ENCODE peak calls at places on chromosomes 5 and 9, in seven cellular contexts. G, D, E, B, S, V and H are unnamed samples.

GRCh38 chr5:52443187-52443586 is 344.5 kb upstream of the ITGA1 start:
- DNase-seq in V (no peak), S (no peak), D (no peak), B (no peak), E (no peak), G (no peak), H (no peak)

GRCh38 chr9:91162784-91163440 is 198.8 kb downstream of the AUH start:
- DNase-seq in B (no peak), V (no peak), D (peak), E (peak), G (no peak), S (peak), H (no peak)

GRCh38 chr5:152107225-152107624 is 182.6 kb upstream of the GLRA1 start:
- DNase-seq in V (no peak), G (no peak), D (no peak), B (no peak), E (no peak), S (no peak), H (no peak)

GRCh38 chr9:134629061-134629585 is 12.5 kb upstream of the COL5A1 start:
- DNase-seq in B (no peak), V (no peak), E (peak), S (no peak), D (no peak), G (no peak), H (no peak)

GRCh38 chr9:6068983-6069382 is 53.6 kb upstream of the RANBP6 start:
- DNase-seq in D (no peak), G (no peak), S (no peak), V (no peak), B (no peak), E (no peak), H (no peak)

GRCh38 chr5:10157085-10157669 is 92.5 kb downstream of the ATPSCKMT start:
- DNase-seq in B (peak), S (no peak), E (no peak), G (no peak), V (no peak), D (no peak), H (no peak)

GRCh38 chr9:75471549-75472114 is 383.3 kb downstream of the OSTF1 start:
- DNase-seq in V (no peak), S (no peak), E (no peak), G (no peak), B (peak), D (no peak), H (no peak)

GRCh38 chr5:139636975-139637408 is 11.2 kb upstream of the CXXC5 start:
- DNase-seq in B (no peak), S (peak), D (no peak), G (no peak), E (no peak), V (no peak), H (no peak)

GRCh38 chr9:136043386-136044054 is 51.6 kb downstream of the NACC2 start:
- DNase-seq in S (no peak), B (no peak), G (no peak), V (no peak), D (no peak), E (no peak), H (no peak)
- H3K27ac ChIP-seq in S (no peak), B (no peak), G (no peak), V (no peak), D (no peak), E (no peak), H (no peak)

GRCh38 chr9:21993007-21993406 is 1.2 kb downstream of the CDKN2A start:
- DNase-seq in G (no peak), B (no peak), V (no peak), D (no peak), S (no peak), E (no peak), H (no peak)
- H3K4me3 ChIP-seq in G (peak), B (peak), V (no peak), D (peak), S (peak), E (peak), H (no peak)

DNA sequence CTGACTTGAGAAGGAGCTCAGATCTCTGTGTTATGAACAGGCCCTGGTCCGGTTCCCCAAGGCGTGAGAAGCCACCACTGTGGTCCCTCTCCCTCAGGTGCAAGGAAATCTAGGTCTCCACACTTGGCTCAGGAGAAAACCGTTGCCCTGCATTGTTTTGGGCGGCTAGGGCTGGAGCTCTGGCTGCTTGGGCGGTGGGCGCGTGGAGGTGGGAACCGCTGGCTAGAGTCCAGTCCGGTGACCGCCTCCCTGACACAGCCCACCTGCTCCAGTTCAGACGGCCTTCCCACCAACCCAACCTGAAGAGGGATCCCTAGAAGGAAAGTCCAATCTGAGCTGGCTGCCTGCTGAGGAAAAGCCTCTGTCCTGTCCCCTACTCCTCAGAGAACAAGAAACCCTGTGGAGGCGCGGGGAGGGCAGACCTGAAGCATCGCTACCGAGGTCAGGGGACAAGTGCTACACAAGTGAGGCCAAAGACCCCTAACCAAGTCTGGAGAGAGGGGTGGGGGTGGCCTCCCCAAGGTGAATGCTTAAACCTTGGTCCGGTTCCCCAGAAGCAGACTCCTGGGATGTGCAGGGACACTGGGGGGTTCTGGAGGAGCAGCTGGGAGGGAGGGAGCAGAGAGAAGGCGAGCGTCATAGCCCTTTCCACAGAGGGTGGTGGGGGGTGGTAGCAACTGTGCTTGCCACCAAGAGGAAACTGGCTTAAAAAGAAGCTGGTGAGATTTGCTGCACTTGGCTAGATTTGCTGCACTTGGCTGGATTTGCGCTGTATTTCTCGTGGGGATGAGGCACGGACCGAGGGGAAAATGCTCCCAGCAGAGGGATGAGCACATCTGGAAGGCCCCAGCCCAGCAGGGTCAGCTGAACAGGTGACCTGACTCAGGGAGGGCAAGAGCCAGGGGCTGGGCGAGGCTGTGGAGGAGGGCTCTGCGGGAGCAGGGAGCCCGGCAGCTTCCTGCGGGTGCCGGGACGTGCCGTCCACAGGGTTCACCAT is 65.2 kb downstream of the RAPGEF1 start:
- DNase-seq in V (no peak), S (no peak), B (no peak), D (no peak), E (no peak), G (no peak), H (no peak)
- H3K27ac ChIP-seq in V (peak), S (no peak), B (peak), D (no peak), E (peak), G (no peak), H (peak)

DNA sequence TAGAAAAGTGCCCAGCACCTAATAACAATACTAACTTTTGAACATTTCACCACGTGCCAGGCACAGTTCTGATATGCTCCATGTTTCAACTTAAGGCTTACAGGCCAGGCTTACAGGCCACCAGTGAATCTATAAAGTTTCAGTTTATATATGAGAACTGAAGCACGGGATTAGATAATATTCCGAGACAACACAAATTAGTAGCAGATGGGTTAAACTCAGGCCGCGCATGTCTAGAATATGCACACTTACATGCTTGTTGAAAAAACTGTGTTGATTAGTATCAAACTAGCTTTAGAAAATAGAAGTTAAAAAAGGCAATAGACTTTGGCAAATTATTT is 587.9 kb downstream of the MTRR start:
- DNase-seq in S (no peak), G (no peak), D (no peak), E (no peak), B (no peak), V (no peak), H (no peak)
- H3K4me3 ChIP-seq in S (peak), G (no peak), D (peak), E (peak), B (peak), V (peak), H (no peak)

GRCh38 chr5:87120518-87121314 is 147.0 kb upstream of the RASA1 start:
- DNase-seq in S (peak), D (peak), E (no peak), B (no peak), V (no peak), G (peak), H (no peak)
- H3K27ac ChIP-seq in S (peak), D (peak), E (peak), B (no peak), V (peak), G (peak), H (no peak)

DNA sequence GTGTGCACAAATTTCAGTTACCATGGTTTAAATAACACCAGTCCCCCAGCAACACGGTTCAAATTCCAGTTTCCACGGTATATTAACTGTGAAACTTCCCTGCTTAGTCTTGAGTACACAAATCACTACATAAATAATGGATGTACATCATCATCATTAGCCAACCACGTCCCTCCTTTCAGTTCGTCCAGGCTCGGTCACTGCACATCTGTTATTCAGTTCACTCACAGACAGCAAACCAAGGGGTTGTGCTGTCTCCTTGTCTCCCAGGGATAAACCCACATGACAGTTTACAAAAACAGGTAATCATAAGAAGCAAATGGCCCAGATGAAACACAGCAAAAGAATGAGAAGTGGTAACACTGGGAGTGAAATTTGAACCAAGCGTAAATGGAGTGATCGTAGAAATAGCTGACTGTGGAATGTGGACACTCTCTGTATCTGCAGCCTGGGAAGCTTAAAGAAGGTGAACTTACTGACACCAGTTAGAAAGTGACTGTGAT is 61.0 kb upstream of the RAD23B start:
- DNase-seq in G (peak), E (no peak), S (peak), V (no peak), D (no peak), B (no peak), H (no peak)
- H3K4me3 ChIP-seq in G (peak), E (peak), S (peak), V (no peak), D (no peak), B (no peak), H (no peak)

GRCh38 chr5:72246239-72246580 is 73.8 kb downstream of the MRPS27 start:
- DNase-seq in V (no peak), B (no peak), S (peak), D (no peak), E (no peak), G (peak), H (no peak)
- H3K27ac ChIP-seq in V (no peak), B (peak), S (no peak), D (no peak), E (peak), G (peak), H (peak)

GRCh38 chr5:135534609-135535419 is 950 bp downstream of the NEUROG1 start:
- DNase-seq in E (no peak), V (no peak), D (no peak), G (no peak), B (peak), S (no peak), H (no peak)

GRCh38 chr5:135537745-135538144 is 2.0 kb upstream of the NEUROG1 start:
- DNase-seq in D (no peak), G (no peak), B (no peak), V (no peak), E (no peak), S (no peak), H (no peak)

GRCh38 chr5:135535420-135535819 is 344 bp downstream of the NEUROG1 start:
- DNase-seq in D (no peak), S (no peak), B (peak), V (no peak), E (no peak), G (no peak), H (no peak)

GRCh38 chr5:135537271-135537670 is 1.5 kb upstream of the NEUROG1 start:
- DNase-seq in E (no peak), D (no peak), V (no peak), S (no peak), G (no peak), B (no peak), H (no peak)

DNA sequence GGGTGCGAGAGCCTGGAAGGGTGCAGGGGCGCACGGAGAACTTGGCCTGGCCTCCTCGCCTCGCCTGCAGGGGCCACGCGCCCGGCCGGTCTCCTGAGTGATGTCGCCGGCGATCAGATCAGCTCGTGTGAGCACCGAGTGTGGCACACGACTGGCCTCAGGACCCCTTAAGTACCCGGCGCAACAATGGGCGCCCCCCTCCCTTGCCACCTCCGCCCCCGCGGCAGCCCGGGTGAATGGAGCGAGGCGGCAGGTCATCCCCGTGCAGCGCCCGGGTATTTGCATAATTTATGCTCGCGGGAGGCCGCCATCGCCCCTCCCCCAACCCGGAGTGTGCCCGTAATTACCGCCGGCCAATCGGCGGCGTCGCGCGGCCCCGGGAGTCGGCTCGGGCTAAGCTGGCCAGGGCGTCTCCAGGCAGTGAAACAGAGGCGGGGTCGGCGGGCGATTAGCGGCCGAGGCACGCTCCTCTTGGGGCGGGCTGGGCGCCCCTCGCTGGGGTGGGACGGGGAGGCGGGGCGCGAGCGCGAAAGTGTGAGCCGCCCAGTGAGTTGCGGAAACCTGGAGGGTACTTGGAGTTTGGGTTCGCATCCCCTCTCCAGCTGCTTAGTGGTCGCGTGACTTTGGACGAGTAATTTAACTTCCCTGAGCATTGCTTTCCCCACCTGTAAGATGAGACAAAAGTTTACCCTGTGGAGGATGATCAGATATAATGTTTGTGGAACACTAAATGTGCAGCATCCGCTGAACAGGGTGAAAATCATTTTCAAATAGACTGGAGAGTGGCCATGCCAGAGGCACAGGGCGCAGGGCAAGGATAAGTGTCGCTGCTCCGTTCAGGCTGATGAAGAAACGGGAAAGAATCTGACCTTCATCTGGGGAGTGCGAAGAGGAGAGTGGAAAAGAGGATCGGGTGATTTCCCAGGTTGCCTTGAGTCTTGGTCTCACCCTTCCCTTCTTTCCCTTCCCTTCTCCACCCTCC is at the start of gene NEUROG1:
- DNase-seq in B (peak), E (no peak), S (no peak), G (no peak), D (no peak), V (no peak), H (no peak)
- H3K4me3 ChIP-seq in B (peak), E (peak), S (no peak), G (no peak), D (no peak), V (no peak), H (no peak)

DNA sequence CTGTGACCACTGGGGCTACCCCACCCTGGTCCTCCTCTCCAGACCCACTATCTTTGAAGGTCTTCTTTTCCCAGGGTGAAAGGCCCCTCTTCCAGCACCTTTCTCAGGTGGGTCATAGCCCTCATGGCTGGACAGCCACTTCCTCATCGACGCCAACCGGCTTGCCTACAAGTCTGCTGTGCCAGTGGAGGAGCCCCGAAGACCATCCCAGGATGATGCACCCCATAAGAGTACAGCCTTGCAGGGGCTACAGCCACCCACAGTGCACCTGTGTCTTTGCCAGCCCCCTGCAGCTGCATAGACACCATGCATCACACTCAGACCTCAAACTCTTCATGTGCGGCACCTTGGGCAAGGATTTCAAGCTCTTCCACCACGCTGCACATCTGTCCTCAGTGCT is 173.3 kb downstream of the SLF1 start:
- DNase-seq in E (no peak), B (no peak), D (no peak), V (no peak), G (no peak), S (no peak), H (no peak)
- H3K27ac ChIP-seq in E (no peak), B (no peak), D (no peak), V (no peak), G (no peak), S (no peak), H (no peak)